ENCODE peak calls at places on chromosomes 4 and X, in eight cellular contexts. Z, F, N, X, G, Q, S and L are unnamed samples.

GRCh38 chrX:41333994-41334865 is at the start of gene DDX3X:
- DNase-seq in Z (peak; percentile 73), F (peak; percentile 89), N (peak; percentile 90), X (peak; percentile 90), G (peak; percentile 97), Q (peak; percentile 93), S (peak; percentile 79), L (peak; percentile 91)

GRCh38 chr4:169881769-169882168 is 124.0 kb upstream of the HPF1 start:
- DNase-seq in Z (no peak), F (no peak), N (no peak), X (no peak), G (no peak), Q (no peak), S (no peak), L (no peak)

GRCh38 chr4:116217781-116218180 is 867.6 kb downstream of the TRAM1L1 start:
- DNase-seq in Z (no peak), F (no peak), N (no peak), X (no peak), G (no peak), Q (no peak), S (no peak), L (no peak)

GRCh38 chr4:98293089-98293887 is 32.1 kb downstream of the RAP1GDS1 start:
- DNase-seq in Z (no peak), F (peak; percentile 39), N (no peak), X (no peak), G (no peak), Q (no peak), S (no peak), L (peak; percentile 35)

GRCh38 chr4:101967697-101968346 is 177.3 kb downstream of the BANK1 start:
- DNase-seq in Z (no peak), F (no peak), N (no peak), X (peak; percentile 10), G (no peak), Q (no peak), S (no peak), L (peak; percentile 26)

GRCh38 chr4:7001271-7001670 is 41.9 kb upstream of the TADA2B start:
- DNase-seq in Z (no peak), F (peak; percentile 7), N (no peak), X (no peak), G (no peak), Q (no peak), S (no peak), L (no peak)

GRCh38 chrX:107674480-107675364 is 46.4 kb downstream of the PRPS1 start:
- DNase-seq in Z (peak; percentile 81), F (peak; percentile 59), N (peak; percentile 94), X (peak; percentile 95), G (no peak), Q (peak; percentile 91), S (peak; percentile 11), L (peak; percentile 93)

GRCh38 chr4:113979157-113979972 is at the start of gene ARSJ:
- DNase-seq in Z (peak; percentile 12), F (peak; percentile 55), N (peak; percentile 86), X (peak; percentile 88), G (peak; percentile 64), Q (peak; percentile 85), S (no peak), L (peak; percentile 93)

GRCh38 chrX:68433155-68433980 is at the start of gene OPHN1:
- DNase-seq in Z (peak; percentile 59), F (peak; percentile 81), N (peak; percentile 78), X (peak; percentile 75), G (peak; percentile 84), Q (peak; percentile 80), S (no peak), L (peak; percentile 76)

GRCh38 chr4:162061214-162061613 is 102.6 kb downstream of the FSTL5 start:
- DNase-seq in Z (no peak), F (no peak), N (no peak), X (no peak), G (no peak), Q (no peak), S (no peak), L (no peak)

GRCh38 chr4:48491514-48492176 is 1.6 kb downstream of the ZAR1 start:
- DNase-seq in Z (no peak), F (no peak), N (no peak), X (no peak), G (no peak), Q (no peak), S (no peak), L (no peak)

GRCh38 chrX:123223859-123224258 is 39.8 kb downstream of the GRIA3 start:
- DNase-seq in Z (no peak), F (no peak), N (no peak), X (no peak), G (no peak), Q (no peak), S (no peak), L (no peak)

GRCh38 chr4:184836613-184837012 is 10.8 kb upstream of the ACSL1 start:
- DNase-seq in Z (no peak), F (no peak), N (no peak), X (no peak), G (no peak), Q (no peak), S (no peak), L (no peak)

GRCh38 chrX:112868586-112868985 is 28.0 kb upstream of the AMOT start:
- DNase-seq in Z (no peak), F (no peak), N (no peak), X (peak; percentile 7), G (no peak), Q (no peak), S (no peak), L (no peak)

GRCh38 chrX:320126-320783 is 1.7 kb upstream of the GTPBP6 start:
- DNase-seq in Z (no peak), F (no peak), N (peak; percentile 18), X (peak; percentile 18), G (peak; percentile 82), Q (no peak), S (no peak), L (no peak)

DNA sequence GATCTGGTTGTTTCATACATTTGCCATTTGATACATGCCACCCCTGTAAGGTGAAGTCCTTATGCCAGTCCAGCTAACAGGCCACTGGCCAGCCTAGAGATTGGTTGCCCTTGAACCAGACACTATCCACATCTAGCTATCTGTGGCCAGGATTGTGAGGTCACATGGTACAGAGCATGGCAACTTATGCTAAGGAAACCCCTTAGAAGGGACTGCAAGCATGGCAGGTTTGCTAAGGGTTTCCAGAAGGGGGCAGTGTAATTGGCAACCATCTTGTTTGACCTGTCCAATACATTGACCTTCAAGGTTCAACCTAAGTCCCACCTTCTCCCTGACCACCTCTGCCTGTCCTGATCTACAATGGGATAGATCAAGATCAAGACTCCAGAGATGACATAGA is 47.5 kb downstream of the SMC1A start:
- DNase-seq in Z (no peak), F (no peak), N (no peak), X (no peak), G (no peak), Q (no peak), S (no peak), L (no peak)
- TF ChIP-seq CTCF in Z (no peak), F (no peak), N (no peak), X (peak; percentile 2), G (no peak), Q (no peak), S (peak; percentile 22), L (no peak)

GRCh38 chr4:110615366-110616161 is 7.3 kb downstream of the PITX2 start:
- DNase-seq in Z (no peak), F (no peak), N (peak; percentile 57), X (no peak), G (no peak), Q (no peak), S (no peak), L (no peak)

GRCh38 chr4:110618091-110619000 is 4.5 kb downstream of the PITX2 start:
- DNase-seq in Z (no peak), F (no peak), N (peak; percentile 88), X (no peak), G (peak; percentile 67), Q (no peak), S (no peak), L (no peak)

GRCh38 chr4:110614981-110615365 is 7.9 kb downstream of the PITX2 start:
- DNase-seq in Z (no peak), F (no peak), N (peak; percentile 58), X (no peak), G (no peak), Q (no peak), S (no peak), L (no peak)

GRCh38 chr4:110617095-110617494 is 5.8 kb downstream of the PITX2 start:
- DNase-seq in Z (no peak), F (no peak), N (peak; percentile 36), X (no peak), G (no peak), Q (no peak), S (no peak), L (no peak)

GRCh38 chr4:110616162-110617062 is 6.5 kb downstream of the PITX2 start:
- DNase-seq in Z (no peak), F (no peak), N (peak; percentile 69), X (no peak), G (no peak), Q (no peak), S (no peak), L (no peak)
- H3K4me3 ChIP-seq in Z (no peak overlapping the region), F (no peak overlapping the region), N (peak overlapping the region; percentile 40), X (no peak overlapping the region), G (no peak overlapping the region), Q (no peak overlapping the region), S (no peak overlapping the region), L (no peak overlapping the region)

DNA sequence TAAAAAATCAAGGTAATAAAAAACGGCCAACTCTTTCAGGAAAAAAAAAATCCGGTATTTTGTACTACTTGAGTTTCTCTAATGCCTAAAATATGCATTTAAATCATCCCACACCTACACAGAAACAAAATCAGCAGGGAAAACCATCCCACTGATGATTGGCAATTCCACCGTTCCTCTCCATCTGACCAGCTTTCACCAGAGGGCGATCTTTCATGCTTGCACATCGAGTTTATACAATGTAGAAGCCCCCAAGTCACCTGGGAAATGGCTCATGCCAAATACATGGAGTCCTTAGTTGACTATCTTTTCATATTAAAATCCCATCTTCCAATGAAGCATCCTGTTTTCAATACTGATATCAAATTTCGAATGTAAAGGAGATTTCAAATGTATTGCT is 69.2 kb downstream of the PTCHD1 start:
- DNase-seq in Z (no peak), F (no peak), N (no peak), X (no peak), G (no peak), Q (no peak), S (peak; percentile 0), L (no peak)
- TF ChIP-seq CTCF in Z (no peak), F (no peak), N (peak; percentile 6), X (peak; percentile 26), G (no peak), Q (no peak), S (peak; percentile 37), L (peak; percentile 29)

GRCh38 chr4:153520227-153520626 is 54.1 kb downstream of the TMEM131L start:
- DNase-seq in Z (no peak), F (no peak), N (no peak), X (no peak), G (no peak), Q (no peak), S (no peak), L (no peak)

GRCh38 chr4:153518001-153518400 is 51.8 kb downstream of the TMEM131L start:
- DNase-seq in Z (no peak), F (no peak), N (no peak), X (no peak), G (no peak), Q (no peak), S (no peak), L (no peak)

GRCh38 chr4:153520871-153521329 is 54.7 kb downstream of the TMEM131L start:
- DNase-seq in Z (no peak), F (no peak), N (no peak), X (no peak), G (no peak), Q (no peak), S (no peak), L (no peak)

GRCh38 chr4:153518637-153519384 is 52.7 kb downstream of the TMEM131L start:
- DNase-seq in Z (no peak), F (no peak), N (no peak), X (no peak), G (no peak), Q (no peak), S (no peak), L (no peak)

GRCh38 chr4:153519677-153520076 is 53.5 kb downstream of the TMEM131L start:
- DNase-seq in Z (no peak), F (no peak), N (no peak), X (no peak), G (no peak), Q (no peak), S (no peak), L (no peak)
- H3K4me3 ChIP-seq in Z (no peak overlapping the region), F (no peak overlapping the region), N (no peak overlapping the region), X (no peak overlapping the region), G (no peak overlapping the region), Q (no peak overlapping the region), S (no peak overlapping the region), L (no peak overlapping the region)